ENCODE peak calls at places on chromosomes 7 and 10, in seven cellular contexts. B, F, H, D, X, U and P are unnamed samples.

GRCh38 chr7:139771001-139771956 is 6.5 kb downstream of the HIPK2 start:
- DNase-seq in H (no peak), F (peak), D (peak), X (peak), B (no peak), U (no peak), P (no peak)

GRCh38 chr7:48180981-48181380 is 9.7 kb downstream of the ABCA13 start:
- DNase-seq in X (no peak), B (no peak), U (no peak), H (no peak), F (no peak), D (no peak), P (no peak)

GRCh38 chr10:48400129-48400849 is 93.8 kb downstream of the MAPK8 start:
- DNase-seq in D (no peak), F (peak), U (no peak), B (no peak), H (no peak), X (no peak), P (no peak)

GRCh38 chr7:6516387-6516983 is 34.8 kb downstream of the GRID2IP start:
- DNase-seq in U (peak), B (peak), H (peak), X (peak), D (peak), F (peak), P (peak)

GRCh38 chr7:6330657-6331056 is 58.2 kb upstream of the CYTH3 start:
- DNase-seq in H (no peak), D (no peak), U (no peak), X (no peak), B (no peak), F (no peak), P (no peak)

GRCh38 chr10:97463363-97464132 is 17.6 kb downstream of the ZDHHC16 start:
- DNase-seq in B (peak), H (peak), F (peak), X (no peak), D (peak), U (no peak), P (peak)

GRCh38 chr7:73621168-73622063 is 2.9 kb downstream of the MLXIPL start:
- DNase-seq in F (no peak), B (no peak), H (no peak), D (no peak), X (no peak), U (no peak), P (no peak)

GRCh38 chr7:94643771-94644545 is 12.0 kb downstream of the SGCE start:
- DNase-seq in X (no peak), B (no peak), H (no peak), F (peak), U (no peak), D (no peak), P (no peak)

GRCh38 chr7:101856488-101857357 is 39.3 kb downstream of the CUX1 start:
- DNase-seq in U (peak), H (peak), X (peak), D (peak), F (peak), B (no peak), P (peak)

GRCh38 chr7:148242271-148242801 is 348.2 kb upstream of the C7orf33 start:
- DNase-seq in X (no peak), H (peak), B (no peak), D (peak), U (no peak), F (peak), P (peak)

GRCh38 chr10:31612082-31612481 is 293.1 kb downstream of the ZEB1 start:
- DNase-seq in B (no peak), D (no peak), X (no peak), H (no peak), F (no peak), U (no peak), P (no peak)

GRCh38 chr10:59718246-59718645 is 8.6 kb upstream of the SLC16A9 start:
- DNase-seq in D (no peak), H (no peak), B (no peak), X (no peak), F (no peak), U (no peak), P (no peak)

GRCh38 chr10:6052247-6053221 is 9.6 kb downstream of the IL2RA start:
- DNase-seq in D (no peak), F (peak), X (no peak), B (no peak), H (no peak), U (no peak), P (no peak)

GRCh38 chr10:66837335-66837734 is 88.5 kb upstream of the LRRTM3 start:
- DNase-seq in F (no peak), H (no peak), X (no peak), B (no peak), D (peak), U (no peak), P (no peak)

GRCh38 chr10:123901621-123902020 is 10.0 kb upstream of the CPXM2 start:
- DNase-seq in B (no peak), D (no peak), F (no peak), H (no peak), X (no peak), U (no peak), P (no peak)

GRCh38 chr7:45136106-45137060 is 21.2 kb upstream of the RAMP3 start:
- DNase-seq in U (peak), D (peak), H (peak), F (peak), X (peak), B (peak), P (peak)

GRCh38 chr10:101001225-101002035 is 1.8 kb downstream of the LZTS2 start:
- DNase-seq in F (peak), D (peak), H (no peak), X (no peak), U (peak), B (no peak), P (peak)

GRCh38 chr7:36602975-36603887 is 121.1 kb downstream of the AOAH start:
- DNase-seq in X (no peak), F (no peak), D (no peak), H (no peak), B (no peak), U (no peak), P (no peak)

GRCh38 chr7:140656548-140657515 is 15.9 kb upstream of the ADCK2 start:
- DNase-seq in D (peak), F (peak), U (no peak), B (no peak), H (peak), X (no peak), P (no peak)

GRCh38 chr7:66575398-66575797 is 53.3 kb upstream of the KCTD7 start:
- DNase-seq in D (no peak), B (no peak), H (no peak), X (no peak), U (no peak), F (no peak), P (no peak)

GRCh38 chr7:45196374-45196773 is 38.8 kb downstream of the RAMP3 start:
- DNase-seq in H (no peak), B (no peak), F (no peak), U (no peak), D (no peak), X (no peak), P (no peak)

GRCh38 chr10:112715581-112715980 is 234.5 kb upstream of the TCF7L2 start:
- DNase-seq in U (no peak), D (no peak), X (no peak), B (no peak), H (no peak), F (no peak), P (no peak)

GRCh38 chr7:107857541-107857912 is 33.5 kb upstream of the DLD start:
- DNase-seq in D (peak), H (no peak), F (peak), B (no peak), U (peak), X (no peak), P (no peak)

GRCh38 chr10:112202561-112203241 is 19.1 kb upstream of the GPAM start:
- DNase-seq in H (no peak), B (no peak), X (peak), F (peak), U (no peak), D (no peak), P (no peak)

GRCh38 chr10:50291261-50291850 is 40.0 kb upstream of the ASAH2 start:
- DNase-seq in U (no peak), X (no peak), F (peak), H (no peak), B (no peak), D (peak), P (no peak)

GRCh38 chr10:124060148-124060720 is 33.2 kb downstream of the CHST15 start:
- DNase-seq in D (no peak), B (no peak), U (no peak), F (no peak), H (no peak), X (no peak), P (no peak)

GRCh38 chr10:11783558-11783865 is 39.6 kb upstream of the PROSER2 start:
- DNase-seq in X (no peak), B (no peak), U (no peak), D (no peak), F (peak), H (no peak), P (no peak)

GRCh38 chr10:131244836-131245235 is 66.7 kb downstream of the TCERG1L start:
- DNase-seq in H (no peak), F (no peak), U (no peak), X (no peak), D (no peak), B (no peak), P (no peak)

DNA sequence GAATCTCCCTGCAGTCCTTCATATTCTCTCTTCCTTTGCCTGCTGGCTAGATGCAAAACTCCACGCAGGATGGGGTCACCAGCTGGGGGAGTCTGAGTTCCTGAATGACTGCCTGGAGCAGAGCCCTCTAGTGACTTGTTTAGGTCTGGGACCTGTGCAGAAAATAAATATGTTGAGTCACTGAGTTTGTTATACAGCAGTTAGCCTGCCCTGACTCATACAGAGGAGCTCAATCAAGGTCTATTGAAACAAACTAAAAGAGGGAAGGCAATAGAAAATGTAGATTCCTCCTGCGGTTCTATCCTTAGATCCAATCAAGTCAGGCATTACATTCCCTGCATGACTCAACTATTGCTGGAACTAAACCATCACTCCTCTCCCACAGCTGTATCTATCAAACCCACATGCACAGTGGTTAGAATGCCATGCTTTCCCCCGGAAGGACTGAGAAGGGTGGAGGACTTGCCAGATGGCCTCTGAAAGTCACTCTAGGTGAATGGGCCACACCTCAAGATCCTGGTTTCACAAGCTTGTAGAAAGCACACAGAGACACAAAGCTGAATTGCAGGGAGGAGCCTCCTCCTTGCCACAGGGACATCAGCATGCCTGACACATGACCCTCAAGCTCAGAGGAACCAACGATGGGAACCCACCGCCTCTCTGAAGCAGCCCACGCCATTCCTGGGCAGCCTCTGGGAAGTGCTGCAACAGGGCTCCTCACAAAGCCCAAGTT is 73.9 kb downstream of the SH3PXD2A start:
- DNase-seq in X (peak), H (no peak), D (peak), F (peak), B (no peak), U (no peak), P (no peak)
- TF ChIP-seq CTCF in X (peak), H (no peak), D (peak), F (peak), B (no peak), U (no peak), P (no peak)

DNA sequence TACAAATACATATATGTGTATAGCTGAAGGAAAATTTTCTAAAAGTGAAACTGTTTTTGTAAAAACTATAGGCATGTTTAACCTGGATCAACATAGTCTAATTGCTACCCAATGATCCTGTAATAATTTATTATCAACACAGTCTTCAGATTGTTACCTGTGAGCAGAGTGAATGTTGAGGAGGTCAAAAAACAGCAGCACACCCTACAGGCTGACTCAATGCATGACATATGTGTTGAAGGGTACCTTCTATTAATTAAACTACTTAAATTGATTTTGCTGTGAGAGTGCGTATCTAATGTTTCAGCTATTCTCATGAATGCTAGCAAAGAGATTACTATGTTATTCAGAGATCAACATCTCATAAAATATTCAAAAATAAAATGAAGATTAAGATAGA is 411.4 kb downstream of the TNS3 start:
- DNase-seq in B (no peak), F (no peak), H (no peak), U (no peak), D (peak), X (no peak), P (no peak)
- TF ChIP-seq CTCF in B (peak), F (peak), H (no peak), U (no peak), D (peak), X (peak), P (peak)

DNA sequence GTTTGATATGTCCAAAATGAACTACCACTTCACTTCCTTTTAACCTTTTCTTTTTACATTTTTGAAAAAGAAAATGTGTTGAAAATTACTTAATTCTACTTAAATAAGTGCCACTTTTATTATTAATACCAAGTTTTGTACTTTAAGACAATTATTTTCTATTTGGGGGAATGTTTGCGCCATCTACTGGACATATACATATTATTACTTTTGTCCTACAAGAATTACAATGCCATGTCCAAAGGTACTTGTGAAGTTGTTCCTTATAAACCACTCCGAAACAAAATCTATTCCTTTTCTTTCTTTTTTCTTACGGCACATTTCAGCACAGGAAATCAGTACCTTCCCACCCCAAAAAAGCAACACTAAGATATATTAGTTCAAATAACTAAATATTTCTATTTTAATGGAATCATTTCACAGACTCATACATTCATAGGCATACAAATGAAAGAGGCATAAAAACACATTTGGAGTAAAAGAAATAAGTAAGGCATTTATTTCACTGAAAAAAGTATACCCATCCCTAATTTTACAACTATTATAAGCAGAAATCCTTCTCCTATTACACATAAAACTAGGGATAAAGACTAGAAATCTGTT is 169.9 kb downstream of the RNF133 start:
- DNase-seq in D (peak), H (no peak), F (peak), B (no peak), U (no peak), X (no peak), P (no peak)
- TF ChIP-seq CTCF in D (peak), H (peak), F (peak), B (peak), U (peak), X (peak), P (peak)

GRCh38 chr10:16360001-16360400 is 76.8 kb upstream of the PTER start:
- DNase-seq in D (no peak), F (peak), X (no peak), H (no peak), B (no peak), U (no peak), P (no peak)

GRCh38 chr10:16361086-16361485 is 75.7 kb upstream of the PTER start:
- DNase-seq in H (no peak), B (no peak), F (no peak), D (no peak), X (no peak), U (no peak), P (no peak)

GRCh38 chr10:16360425-16360824 is 76.4 kb upstream of the PTER start:
- DNase-seq in D (no peak), U (no peak), F (no peak), B (no peak), H (no peak), X (no peak), P (no peak)
- TF ChIP-seq CTCF in D (no peak), U (no peak), F (no peak), B (no peak), H (no peak), X (no peak), P (no peak)